ENCODE peak calls at places on chromosomes 4 and X, in four cellular contexts. M, O, R and P are unnamed samples.
A peak's percentile ranks its signal among the peaks of the same experiment; 100 is the strongest.

GRCh38 chr4:18698119-18698883 is 676.7 kb upstream of the LCORL start:
- DNase-seq in R (no peak), M (no peak), O (no peak), P (no peak)

GRCh38 chr4:1815997-1816860 is 23.1 kb downstream of the FGFR3 start:
- DNase-seq in R (no peak), O (no peak), M (peak; percentile 46), P (no peak)

GRCh38 chr4:153529646-153530045 is 63.5 kb downstream of the TMEM131L start:
- DNase-seq in M (no peak), O (peak; percentile 8), R (no peak), P (no peak)

GRCh38 chr4:136740326-136740725 is 792.0 kb downstream of the PCDH18 start:
- DNase-seq in M (no peak), R (no peak), O (no peak), P (no peak)

GRCh38 chr4:54229631-54230478 is 762 bp downstream of the PDGFRA start:
- DNase-seq in R (no peak), O (no peak), M (peak; percentile 32), P (no peak)

GRCh38 chrX:68409154-68409553 is 24.1 kb downstream of the OPHN1 start:
- DNase-seq in R (no peak), O (no peak), M (no peak), P (no peak)

GRCh38 chrX:79096339-79096638 is 48.2 kb upstream of the GPR174 start:
- DNase-seq in O (no peak), R (no peak), M (no peak), P (no peak)

GRCh38 chr4:7698586-7698985 is 241.1 kb downstream of the AFAP1 start:
- DNase-seq in O (no peak), M (no peak), R (no peak), P (peak; percentile 45)

GRCh38 chr4:158253350-158253980 is 43.2 kb downstream of the TMEM144 start:
- DNase-seq in R (peak; percentile 59), O (peak; percentile 10), M (no peak), P (peak; percentile 49)

GRCh38 chr4:110049951-110050925 is 137.6 kb downstream of the EGF start:
- DNase-seq in O (no peak), R (peak; percentile 20), M (no peak), P (peak; percentile 24)

GRCh38 chr4:124079174-124079780 is 633.3 kb downstream of the ANKRD50 start:
- DNase-seq in O (no peak), M (no peak), R (peak; percentile 13), P (no peak)

GRCh38 chrX:87961471-87961870 is 443.9 kb downstream of the KLHL4 start:
- DNase-seq in M (no peak), R (no peak), O (no peak), P (no peak)

GRCh38 chrX:73965833-73966232 is 338.1 kb upstream of the ZCCHC13 start:
- DNase-seq in O (no peak), R (no peak), M (no peak), P (no peak)

GRCh38 chr4:3267576-3268394 is 18.8 kb downstream of the MSANTD1 start:
- DNase-seq in R (no peak), M (no peak), O (no peak), P (no peak)

GRCh38 chr4:2321279-2322196 is 59.6 kb upstream of the MXD4 start:
- DNase-seq in M (no peak), O (no peak), R (no peak), P (no peak)

GRCh38 chr4:48133668-48134444 is at the start of gene TXK:
- DNase-seq in O (no peak), R (no peak), M (no peak), P (no peak)

GRCh38 chrX:76183289-76184057 is 10.6 kb downstream of the PBDC1 start:
- DNase-seq in R (no peak), M (no peak), O (no peak), P (no peak)

GRCh38 chr4:625631-626031 is 258 bp downstream of the PDE6B start:
- DNase-seq in O (no peak), M (no peak), R (no peak), P (no peak)

GRCh38 chr4:13829457-13829856 is 201.9 kb upstream of the BOD1L1 start:
- DNase-seq in O (no peak), M (no peak), R (no peak), P (peak; percentile 14)

GRCh38 chr4:39178706-39179105 is 3.6 kb upstream of the WDR19 start:
- DNase-seq in R (no peak), M (no peak), O (no peak), P (no peak)

GRCh38 chr4:153154010-153154975 is 50.0 kb upstream of the TRIM2 start:
- DNase-seq in O (peak; percentile 53), M (no peak), R (no peak), P (no peak)